ENCODE peak calls at places on chromosomes 7 and 10, in four cellular contexts. O, S, U and D are unnamed samples.

GRCh38 chr7:16646427-16647081 is 573 bp downstream of the BZW2 start:
- DNase-seq in O (no peak), S (no peak), U (peak; percentile 58), D (peak; percentile 40)

GRCh38 chr7:24826662-24827020 is 69.4 kb upstream of the GSDME start:
- DNase-seq in O (no peak), S (no peak), U (no peak), D (no peak)

GRCh38 chr7:155228459-155228845 is 69.2 kb upstream of the INSIG1 start:
- DNase-seq in O (no peak), S (no peak), U (no peak), D (peak; percentile 74)

GRCh38 chr10:103619424-103620356 is 126.2 kb downstream of the NEURL1 start:
- DNase-seq in O (no peak), S (no peak), U (no peak), D (no peak)

GRCh38 chr10:91613411-91614253 is 19.2 kb downstream of the PPP1R3C start:
- DNase-seq in O (peak; percentile 89), S (no peak), U (no peak), D (peak; percentile 67)

GRCh38 chr10:118850418-118851061 is 95.8 kb upstream of the CACUL1 start:
- DNase-seq in O (no peak), S (peak; percentile 61), U (peak; percentile 73), D (peak; percentile 86)

GRCh38 chr10:34764347-34764991 is 50.6 kb downstream of the PARD3 start:
- DNase-seq in O (no peak), S (no peak), U (no peak), D (no peak)

GRCh38 chr10:100024741-100025140 is 15.0 kb upstream of the DNMBP start:
- DNase-seq in O (no peak), S (no peak), U (no peak), D (peak; percentile 64)

GRCh38 chr7:21767300-21767900 is 178.3 kb downstream of the CDCA7L start:
- DNase-seq in O (peak; percentile 64), S (peak; percentile 13), U (peak; percentile 77), D (peak; percentile 58)

GRCh38 chr7:155870334-155871180 is 58.3 kb upstream of the SHH start:
- DNase-seq in O (no peak), S (no peak), U (no peak), D (no peak)

GRCh38 chr10:132606031-132606491 is 68.5 kb downstream of the INPP5A start:
- DNase-seq in O (peak; percentile 34), S (no peak), U (no peak), D (no peak)

GRCh38 chr7:29957921-29958320 is 31.7 kb downstream of the SCRN1 start:
- DNase-seq in O (no peak), S (no peak), U (no peak), D (no peak)

GRCh38 chr7:127392182-127392565 is 334 bp downstream of the ZNF800 start:
- DNase-seq in O (peak; percentile 62), S (no peak), U (peak; percentile 86), D (peak; percentile 62)

GRCh38 chr7:1755783-1756626 is 85.9 kb downstream of the ELFN1 start:
- DNase-seq in O (no peak), S (no peak), U (no peak), D (no peak)

GRCh38 chr7:73809454-73810090 is 21.2 kb upstream of the CLDN4 start:
- DNase-seq in O (peak; percentile 47), S (no peak), U (no peak), D (no peak)

GRCh38 chr7:157233677-157234076 is 95.0 kb downstream of the UBE3C start:
- DNase-seq in O (no peak), S (no peak), U (no peak), D (no peak)

GRCh38 chr10:126650164-126650563 is 20.3 kb downstream of the C10orf90 start:
- DNase-seq in O (no peak), S (no peak), U (no peak), D (no peak)

GRCh38 chr7:17915168-17915567 is 25.1 kb downstream of the SNX13 start:
- DNase-seq in O (no peak), S (no peak), U (no peak), D (no peak)

GRCh38 chr10:72759584-72759983 is 67.6 kb downstream of the MCU start:
- DNase-seq in O (no peak), S (no peak), U (no peak), D (no peak)

GRCh38 chr7:36153571-36154097 is 580 bp downstream of the EEPD1 start:
- DNase-seq in O (no peak), S (peak; percentile 53), U (no peak), D (no peak)

GRCh38 chr7:86644282-86645173 is 819 bp downstream of the GRM3 start:
- DNase-seq in O (no peak), S (no peak), U (no peak), D (no peak)

GRCh38 chr7:43639858-43640491 is 57.1 kb downstream of the STK17A start:
- DNase-seq in O (no peak), S (peak; percentile 41), U (peak; percentile 93), D (no peak)

GRCh38 chr7:100003711-100004661 is 11.4 kb upstream of the ZKSCAN1 start:
- DNase-seq in O (no peak), S (no peak), U (no peak), D (peak; percentile 47)

GRCh38 chr7:47501406-47501805 is 80.5 kb downstream of the TNS3 start:
- DNase-seq in O (no peak), S (no peak), U (no peak), D (peak; percentile 89)

DNA sequence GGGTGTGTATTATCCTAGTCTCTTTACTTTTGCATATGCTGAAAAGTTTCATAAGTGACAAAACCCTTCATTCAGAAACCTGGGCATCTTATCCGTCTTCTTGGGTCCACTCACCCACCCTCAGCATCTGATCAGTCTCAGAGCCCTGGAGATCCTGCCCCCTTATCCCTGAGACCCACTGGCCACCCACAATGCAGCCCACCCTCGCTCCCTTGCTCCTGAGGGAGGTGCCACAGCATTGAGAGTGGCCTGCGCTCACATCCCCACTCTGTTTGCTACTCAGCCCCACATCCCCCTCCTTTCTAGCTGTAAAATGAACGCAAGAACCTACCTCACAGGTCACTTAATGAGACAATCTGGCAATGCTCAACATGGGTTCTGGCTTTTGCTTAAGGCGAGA is 27.3 kb downstream of the PDIA4 start:
- DNase-seq in O (no peak), S (no peak), U (no peak), D (no peak)
- H3K27ac ChIP-seq in O (no peak overlapping the region), S (no peak overlapping the region), U (no peak overlapping the region), D (no peak overlapping the region)

GRCh38 chr10:123147635-123148413 is at the start of gene HMX2:
- DNase-seq in O (no peak), S (no peak), U (no peak), D (no peak)
- H3K4me1 ChIP-seq in O (no peaks in the 10 kb centered on the region), S (peaks cover 61% of the 10 kb centered on the region), U (peaks cover 8% of the 10 kb centered on the region), D (no peaks in the 10 kb centered on the region)

GRCh38 chr10:13973742-13974141 is 357.0 kb downstream of the FRMD4A start:
- DNase-seq in O (no peak), S (no peak), U (no peak), D (peak; percentile 34)

GRCh38 chr10:13984647-13985155 is 346.0 kb downstream of the FRMD4A start:
- DNase-seq in O (no peak), S (no peak), U (no peak), D (no peak)

GRCh38 chr10:13983035-13983434 is 347.7 kb downstream of the FRMD4A start:
- DNase-seq in O (no peak), S (no peak), U (no peak), D (no peak)

GRCh38 chr10:13977861-13978843 is 352.6 kb downstream of the FRMD4A start:
- DNase-seq in O (no peak), S (no peak), U (no peak), D (no peak)

DNA sequence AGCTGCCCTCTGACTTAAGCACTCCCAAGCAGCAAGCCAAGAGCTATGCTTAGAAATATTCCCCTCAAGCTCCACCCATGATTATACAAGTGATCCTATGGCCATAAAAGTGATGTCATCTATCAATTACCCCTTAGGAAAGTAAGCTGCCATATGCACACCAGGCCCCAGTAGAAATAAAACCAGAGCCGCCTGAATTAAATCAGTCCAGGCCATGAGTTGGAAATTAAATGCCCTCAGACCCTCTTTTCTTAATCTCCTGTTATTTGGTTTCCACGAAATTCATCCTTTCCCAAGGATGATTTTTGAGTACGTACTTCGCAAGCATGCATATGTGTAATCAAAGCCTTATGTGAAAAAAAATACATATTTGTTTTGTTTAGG is 351.9 kb downstream of the FRMD4A start:
- DNase-seq in O (no peak), S (no peak), U (no peak), D (no peak)
- H3K27ac ChIP-seq in O (peak overlapping the region; percentile 15), S (peak overlapping the region; percentile 41), U (no peak overlapping the region), D (no peak overlapping the region)

GRCh38 chr10:20953120-20953519 is 56.0 kb upstream of the NEBL start:
- DNase-seq in O (no peak), S (no peak), U (no peak), D (no peak)
- H3K4me1 ChIP-seq in O (no peaks in the 10 kb centered on the region), S (no peaks in the 10 kb centered on the region), U (peaks cover 7% of the 10 kb centered on the region), D (no peaks in the 10 kb centered on the region)